ENCODE peak calls at places on chromosomes 2 and 18, in ten cellular contexts. W, Q, S, L, H, U, K, T, C and B are unnamed samples.

GRCh38 chr2:9107168-9108025 is 99.2 kb upstream of the ASAP2 start:
- DNase-seq in L (no peak), H (no peak), U (no peak), W (no peak), Q (no peak), C (no peak), K (no peak), S (no peak), T (no peak), B (no peak)

GRCh38 chr18:75970212-75970611 is 524.8 kb downstream of the ZNF516 start:
- DNase-seq in C (no peak), W (no peak), K (no peak), Q (no peak), H (no peak), L (no peak), U (no peak), S (no peak), T (no peak), B (no peak)

GRCh38 chr2:223692227-223692947 is 90.2 kb upstream of the SCG2 start:
- DNase-seq in C (peak; percentile 37), W (peak; percentile 10), Q (no peak), T (no peak), S (peak; percentile 69), U (no peak), L (peak; percentile 73), H (peak; percentile 40), K (peak; percentile 46), B (peak; percentile 15)

GRCh38 chr18:22489694-22490093 is 72.0 kb upstream of the CTAGE1 start:
- DNase-seq in T (no peak), U (no peak), C (no peak), Q (no peak), W (no peak), S (no peak), K (peak; percentile 3), H (peak; percentile 51), L (peak; percentile 51), B (no peak)

GRCh38 chr2:1088192-1088860 is 137.7 kb downstream of the SNTG2 start:
- DNase-seq in L (no peak), S (no peak), W (no peak), C (no peak), H (no peak), U (no peak), Q (no peak), K (peak; percentile 32), T (no peak), B (no peak)

GRCh38 chr18:62933261-62933887 is 218.0 kb downstream of the PHLPP1 start:
- DNase-seq in W (no peak), L (no peak), H (no peak), S (no peak), T (no peak), Q (no peak), K (no peak), U (no peak), C (no peak), B (no peak)

GRCh38 chr2:207316906-207317305 is 151.2 kb upstream of the KLF7 start:
- DNase-seq in S (no peak), T (no peak), L (no peak), K (no peak), U (no peak), C (no peak), W (no peak), H (no peak), Q (no peak), B (no peak)

GRCh38 chr2:209472386-209472832 is 48.6 kb downstream of the MAP2 start:
- DNase-seq in C (no peak), W (no peak), U (no peak), H (no peak), S (peak; percentile 71), K (peak; percentile 67), T (no peak), Q (no peak), L (peak; percentile 86), B (peak; percentile 69)

GRCh38 chr18:1103567-1103966 is 198.9 kb downstream of the ADCYAP1 start:
- DNase-seq in S (no peak), K (no peak), L (no peak), U (no peak), T (no peak), H (no peak), C (no peak), W (no peak), Q (no peak), B (no peak)

GRCh38 chr2:173090291-173090877 is 14.7 kb downstream of the MAP3K20 start:
- DNase-seq in U (peak; percentile 27), T (no peak), H (no peak), S (peak; percentile 64), Q (no peak), L (peak; percentile 75), C (no peak), W (peak; percentile 32), K (peak; percentile 74), B (no peak)

GRCh38 chr2:34153484-34153883 is 554.4 kb upstream of the FAM98A start:
- DNase-seq in W (no peak), Q (no peak), S (no peak), K (no peak), L (no peak), U (no peak), C (no peak), H (no peak), T (no peak), B (no peak)

DNA sequence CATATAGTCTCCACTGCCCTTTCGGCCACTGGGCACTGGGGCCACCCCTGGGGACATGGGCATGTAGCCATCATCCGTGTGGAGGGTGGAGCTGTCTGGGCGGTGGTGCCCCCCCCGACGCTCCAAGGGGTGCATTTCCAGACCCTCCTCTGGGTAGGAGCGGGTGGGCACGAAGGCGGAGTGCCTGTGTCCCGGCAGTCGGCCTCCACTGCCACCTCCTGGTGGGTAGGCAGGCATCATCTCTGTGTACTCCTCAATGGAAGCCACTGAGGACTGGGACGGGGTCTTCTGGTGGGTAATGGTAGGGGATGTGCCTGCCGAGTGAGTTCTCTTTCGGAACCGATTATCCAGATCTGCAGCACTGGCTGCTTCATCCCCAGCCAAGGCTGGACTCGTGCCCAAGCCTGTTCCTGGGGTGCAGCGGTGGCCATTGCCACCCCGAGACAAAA is 2.8 kb downstream of the IRS1 start:
- DNase-seq in Q (no peak), S (peak; percentile 53), L (no peak), T (no peak), C (peak; percentile 38), U (peak; percentile 60), H (peak; percentile 38), W (peak; percentile 27), K (peak; percentile 68), B (no peak)
- H3K4me3 ChIP-seq in Q (peak overlapping the region; percentile 45), S (peak overlapping the region; percentile 79), L (peak overlapping the region; percentile 82), T (peak overlapping the region; percentile 91), C (peak overlapping the region; percentile 6), U (peak overlapping the region; percentile 89), H (no peak overlapping the region), W (peak overlapping the region; percentile 95), K (peak overlapping the region; percentile 86), B (peak overlapping the region; percentile 69)

GRCh38 chr2:11072550-11072949 is 82.7 kb upstream of the SLC66A3 start:
- DNase-seq in U (no peak), T (no peak), H (no peak), Q (no peak), W (no peak), C (no peak), K (no peak), L (no peak), S (no peak), B (no peak)
- H3K4me3 ChIP-seq in U (no peak overlapping the region), T (no peak overlapping the region), H (no peak overlapping the region), Q (no peak overlapping the region), W (no peak overlapping the region), C (no peak overlapping the region), K (no peak overlapping the region), L (no peak overlapping the region), S (no peak overlapping the region), B (no peak overlapping the region)

DNA sequence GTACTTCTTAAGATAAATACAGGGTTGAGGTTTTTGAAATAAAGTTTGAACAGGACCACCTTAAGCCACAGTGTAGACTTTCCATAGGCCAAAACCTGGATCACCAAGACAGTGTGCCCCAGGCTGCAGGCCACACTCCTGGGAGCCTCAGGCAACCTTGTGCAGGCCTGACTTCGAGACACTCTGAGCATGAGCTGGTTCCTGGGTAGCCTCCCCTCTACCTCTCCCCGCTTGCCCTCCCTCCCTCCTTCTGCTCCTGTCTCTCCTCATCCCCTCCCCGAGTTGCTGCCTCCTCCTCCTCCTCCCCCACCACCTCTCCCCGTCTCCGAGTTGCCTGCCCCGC is 10.6 kb upstream of the PROC start:
- DNase-seq in T (no peak), L (no peak), S (peak; percentile 40), W (no peak), U (no peak), Q (no peak), C (peak; percentile 22), H (no peak), K (no peak), B (no peak)
- H3K4me3 ChIP-seq in T (peak overlapping the region; percentile 7), L (no peak overlapping the region), S (no peak overlapping the region), W (peak overlapping the region; percentile 72), U (no peak overlapping the region), Q (peak overlapping the region; percentile 61), C (peak overlapping the region; percentile 39), H (no peak overlapping the region), K (peak overlapping the region; percentile 23), B (no peak overlapping the region)

GRCh38 chr2:68733365-68733764 is 1.2 kb upstream of the ARHGAP25 start:
- DNase-seq in T (no peak), K (no peak), W (no peak), C (no peak), Q (no peak), U (no peak), S (no peak), L (no peak), H (no peak), B (no peak)

GRCh38 chr2:68737717-68738116 is 3.1 kb downstream of the ARHGAP25 start:
- DNase-seq in K (no peak), C (peak; percentile 65), W (no peak), T (no peak), Q (no peak), S (no peak), L (no peak), U (no peak), H (no peak), B (no peak)

GRCh38 chr2:68734176-68734575 is 435 bp upstream of the ARHGAP25 start:
- DNase-seq in C (no peak), K (no peak), U (no peak), Q (no peak), W (no peak), S (no peak), H (no peak), L (no peak), T (no peak), B (no peak)

GRCh38 chr2:68734688-68735525 is at the start of gene ARHGAP25:
- DNase-seq in K (no peak), W (peak; percentile 22), T (no peak), L (no peak), U (no peak), Q (no peak), H (no peak), C (peak; percentile 85), S (no peak), B (no peak)

GRCh38 chr2:68736086-68736485 is 1.5 kb downstream of the ARHGAP25 start:
- DNase-seq in L (no peak), T (no peak), H (no peak), U (no peak), W (no peak), S (no peak), K (no peak), Q (no peak), C (no peak), B (no peak)
- H3K4me3 ChIP-seq in L (no peak overlapping the region), T (no peak overlapping the region), H (no peak overlapping the region), U (peak overlapping the region; percentile 41), W (no peak overlapping the region), S (no peak overlapping the region), K (no peak overlapping the region), Q (no peak overlapping the region), C (peak overlapping the region; percentile 73), B (no peak overlapping the region)